ENCODE peak calls at places on chromosomes 5 and 9, in nine cellular contexts. W, Z, J, K, D, A, E, O and P are unnamed samples.
A peak's percentile ranks its signal among the peaks of the same experiment; 100 is the strongest.

GRCh38 chr9:113588242-113588810 is 124.8 kb downstream of the RGS3 start:
- DNase-seq in W (no peak), Z (no peak), J (no peak), K (no peak), D (peak; percentile 78), A (no peak), E (no peak), O (no peak), P (no peak)

GRCh38 chr9:70229026-70229425 is 29.8 kb upstream of the SMC5 start:
- DNase-seq in W (peak; percentile 20), Z (no peak), J (no peak), K (no peak), D (no peak), A (peak; percentile 48), E (no peak), O (no peak), P (no peak)

GRCh38 chr5:115170924-115171510 is 1.3 kb upstream of the TRIM36 start:
- DNase-seq in W (no peak), Z (no peak), J (no peak), K (no peak), D (no peak), A (peak; percentile 16), E (no peak), O (no peak), P (no peak)

GRCh38 chr9:20620658-20621552 is 1.4 kb downstream of the MLLT3 start:
- DNase-seq in W (no peak), Z (peak; percentile 74), J (peak; percentile 48), K (peak; percentile 20), D (no peak), A (no peak), E (peak; percentile 43), O (peak; percentile 66), P (peak; percentile 31)

GRCh38 chr9:93801581-93802284 is 153.4 kb downstream of the BARX1 start:
- DNase-seq in W (no peak), Z (no peak), J (no peak), K (no peak), D (no peak), A (no peak), E (no peak), O (no peak), P (no peak)

GRCh38 chr9:109500421-109500974 is 2.4 kb upstream of the PTPN3 start:
- DNase-seq in W (no peak), Z (no peak), J (no peak), K (no peak), D (no peak), A (no peak), E (no peak), O (no peak), P (no peak)

GRCh38 chr9:89497181-89497963 is 541 bp downstream of the SEMA4D start:
- DNase-seq in W (no peak), Z (peak; percentile 50), J (no peak), K (no peak), D (no peak), A (no peak), E (no peak), O (peak; percentile 47), P (no peak)

GRCh38 chr5:52455920-52456319 is 331.8 kb upstream of the ITGA1 start:
- DNase-seq in W (no peak), Z (no peak), J (no peak), K (no peak), D (no peak), A (no peak), E (no peak), O (no peak), P (no peak)

GRCh38 chr5:76133967-76134366 is 50.8 kb downstream of the SV2C start:
- DNase-seq in W (no peak), Z (no peak), J (no peak), K (no peak), D (no peak), A (no peak), E (no peak), O (no peak), P (no peak)

GRCh38 chr9:137725598-137725997 is 106.8 kb downstream of the EHMT1 start:
- DNase-seq in W (no peak), Z (no peak), J (no peak), K (no peak), D (no peak), A (no peak), E (no peak), O (no peak), P (no peak)

GRCh38 chr9:97507585-97507984 is 6.1 kb downstream of the TMOD1 start:
- DNase-seq in W (no peak), Z (no peak), J (no peak), K (no peak), D (no peak), A (no peak), E (no peak), O (no peak), P (no peak)

GRCh38 chr5:144203750-144204596 is 33.3 kb downstream of the KCTD16 start:
- DNase-seq in W (peak; percentile 53), Z (peak; percentile 61), J (peak; percentile 89), K (peak; percentile 53), D (peak; percentile 36), A (peak; percentile 76), E (peak; percentile 38), O (peak; percentile 33), P (peak; percentile 50)

GRCh38 chr5:32071351-32071944 is 102.7 kb downstream of the GOLPH3 start:
- DNase-seq in W (no peak), Z (no peak), J (peak; percentile 20), K (no peak), D (peak; percentile 43), A (no peak), E (no peak), O (no peak), P (no peak)

GRCh38 chr5:148005788-148006520 is 57.8 kb upstream of the SPINK5 start:
- DNase-seq in W (no peak), Z (peak; percentile 5), J (no peak), K (no peak), D (no peak), A (no peak), E (no peak), O (no peak), P (no peak)

GRCh38 chr5:176812269-176813259 is 2.2 kb downstream of the UNC5A start:
- DNase-seq in W (no peak), Z (peak; percentile 41), J (peak; percentile 27), K (peak; percentile 84), D (no peak), A (peak; percentile 12), E (no peak), O (no peak), P (no peak)

GRCh38 chr5:126508962-126509279 is 85.7 kb downstream of the GRAMD2B start:
- DNase-seq in W (no peak), Z (no peak), J (peak; percentile 64), K (no peak), D (no peak), A (no peak), E (no peak), O (peak; percentile 41), P (no peak)

GRCh38 chr9:14366071-14366470 is 52.1 kb upstream of the NFIB start:
- DNase-seq in W (peak; percentile 94), Z (no peak), J (peak; percentile 96), K (no peak), D (no peak), A (no peak), E (no peak), O (no peak), P (no peak)

GRCh38 chr5:73947876-73948275 is 321.9 kb downstream of the ARHGEF28 start:
- DNase-seq in W (no peak), Z (no peak), J (no peak), K (no peak), D (no peak), A (peak; percentile 91), E (no peak), O (no peak), P (no peak)

GRCh38 chr9:108241384-108241783 is 614.4 kb downstream of the ACTL7B start:
- DNase-seq in W (no peak), Z (no peak), J (peak; percentile 10), K (no peak), D (no peak), A (no peak), E (no peak), O (no peak), P (no peak)

GRCh38 chr9:137352511-137353222 is 50.6 kb upstream of the NRARP start:
- DNase-seq in W (no peak), Z (no peak), J (no peak), K (no peak), D (no peak), A (no peak), E (no peak), O (no peak), P (no peak)